ENCODE peak calls at places on chromosomes 13 and 19, in five cellular contexts. E is left ventricle myocardium inferior, V is thoracic aorta, Z is omental fat pad, W is progenitor cell of endocrine pancreas. M is an unnamed sample.

GRCh38 chr13:100139822-100140221 is 50.9 kb downstream of the PCCA start:
- DNase-seq in V (no peak), Z (no peak), E (no peak), W (no peak), M (no peak)

GRCh38 chr19:34482380-34483250 is 1.1 kb downstream of the WTIP start:
- DNase-seq in V (no peak), E (no peak), Z (no peak), W (peak; percentile 40), M (no peak)

GRCh38 chr13:50617134-50617721 is 226.3 kb downstream of the DLEU7 start:
- DNase-seq in W (no peak), V (no peak), Z (no peak), E (no peak), M (peak; percentile 96)

GRCh38 chr19:10339380-10339960 is at the start of gene ICAM3:
- DNase-seq in V (no peak), W (no peak), E (peak; percentile 32), Z (no peak), M (no peak)

GRCh38 chr13:59343993-59344780 is 819.5 kb downstream of the DIAPH3 start:
- DNase-seq in V (no peak), E (no peak), Z (no peak), W (no peak), M (no peak)

GRCh38 chr19:703651-704446 is 4.9 kb upstream of the PALM start:
- DNase-seq in E (peak; percentile 77), V (peak; percentile 29), Z (peak; percentile 73), W (no peak), M (no peak)

GRCh38 chr13:99227909-99228688 is 27.4 kb downstream of the UBAC2 start:
- DNase-seq in W (no peak), E (no peak), Z (no peak), V (no peak), M (no peak)

GRCh38 chr19:1131718-1132552 is 28.1 kb downstream of the GPX4 start:
- DNase-seq in Z (peak; percentile 85), E (peak; percentile 86), W (no peak), V (peak; percentile 91), M (peak; percentile 71)

GRCh38 chr19:51158474-51159129 is 16.5 kb downstream of the SIGLEC7 start:
- DNase-seq in V (no peak), W (peak; percentile 36), Z (peak; percentile 88), E (peak; percentile 52), M (no peak)

GRCh38 chr13:29428310-29428991 is 167.0 kb downstream of the SLC7A1 start:
- DNase-seq in V (no peak), W (no peak), E (peak; percentile 61), Z (no peak), M (no peak)

GRCh38 chr19:10817291-10818038 is 18.5 kb downstream of the TMED1 start:
- DNase-seq in W (no peak), Z (no peak), E (no peak), V (peak; percentile 73), M (peak; percentile 94)

GRCh38 chr13:101916108-101916757 is 463.8 kb downstream of the ITGBL1 start:
- DNase-seq in W (no peak), V (no peak), E (peak; percentile 38), Z (no peak), M (no peak)
- TF ChIP-seq CTCF in W (peak; percentile 56), V (no peak), E (peak; percentile 57), Z (no peak), M (peak; percentile 22)

DNA sequence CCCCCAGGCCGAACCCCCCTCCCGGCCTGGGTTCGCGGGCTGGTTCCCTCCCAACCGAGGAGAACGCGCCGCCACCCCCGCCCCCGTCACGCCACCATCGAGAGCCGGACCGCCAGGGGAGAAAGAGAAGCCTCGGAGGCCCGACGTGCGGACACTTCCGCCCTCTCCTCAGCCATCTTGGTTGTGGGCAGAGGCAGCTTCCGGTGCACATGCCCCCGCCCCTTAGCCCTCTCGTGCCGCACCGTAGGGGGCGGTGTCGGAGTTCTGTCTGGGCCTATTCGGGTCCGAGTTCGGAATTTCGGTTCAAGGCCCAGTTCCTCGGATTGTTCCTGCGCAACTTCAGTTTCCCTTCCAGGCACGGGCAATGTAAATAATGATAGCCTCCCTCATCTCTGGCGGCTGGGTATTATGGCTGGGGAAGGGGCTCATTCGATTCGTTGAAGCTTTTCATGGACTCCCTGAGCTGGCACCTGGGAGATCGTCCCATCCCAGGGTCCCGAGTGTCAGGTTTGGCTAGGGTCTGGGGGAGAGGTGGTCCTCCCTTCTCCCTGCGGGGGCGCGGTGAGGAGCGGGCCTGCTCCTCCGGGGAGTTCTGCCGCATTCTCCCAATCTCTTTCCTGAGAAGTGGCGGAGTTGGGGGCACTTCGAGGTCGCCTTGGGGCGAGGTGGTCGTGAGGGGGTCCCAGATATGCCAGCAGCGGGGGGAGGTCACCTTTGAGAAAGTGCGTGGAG is at the start of the genes IER2 and STX10:
- DNase-seq in W (peak; percentile 85), V (peak; percentile 87), E (peak; percentile 96), Z (peak; percentile 74), M (peak; percentile 84)
- TF ChIP-seq CTCF in W (peak; percentile 56), V (peak; percentile 30), E (peak; percentile 65), Z (no peak), M (peak; percentile 60)

GRCh38 chr19:4647676-4648644 is 8.6 kb downstream of the TNFAIP8L1 start:
- DNase-seq in V (no peak), Z (no peak), E (peak; percentile 74), W (no peak), M (no peak)
- TF ChIP-seq CTCF in V (no peak), Z (no peak), E (peak; percentile 45), W (no peak), M (no peak)

GRCh38 chr13:31250435-31250834 is 50.7 kb downstream of the B3GLCT start:
- DNase-seq in V (no peak), Z (no peak), E (no peak), W (no peak), M (no peak)

GRCh38 chr13:31248361-31248760 is 48.6 kb downstream of the B3GLCT start:
- DNase-seq in W (no peak), Z (no peak), V (no peak), E (no peak), M (no peak)

GRCh38 chr13:31245974-31246373 is 46.2 kb downstream of the B3GLCT start:
- DNase-seq in V (no peak), W (no peak), E (no peak), Z (no peak), M (no peak)

GRCh38 chr13:31246918-31247317 is 47.1 kb downstream of the B3GLCT start:
- DNase-seq in Z (no peak), W (no peak), E (no peak), V (no peak), M (no peak)

DNA sequence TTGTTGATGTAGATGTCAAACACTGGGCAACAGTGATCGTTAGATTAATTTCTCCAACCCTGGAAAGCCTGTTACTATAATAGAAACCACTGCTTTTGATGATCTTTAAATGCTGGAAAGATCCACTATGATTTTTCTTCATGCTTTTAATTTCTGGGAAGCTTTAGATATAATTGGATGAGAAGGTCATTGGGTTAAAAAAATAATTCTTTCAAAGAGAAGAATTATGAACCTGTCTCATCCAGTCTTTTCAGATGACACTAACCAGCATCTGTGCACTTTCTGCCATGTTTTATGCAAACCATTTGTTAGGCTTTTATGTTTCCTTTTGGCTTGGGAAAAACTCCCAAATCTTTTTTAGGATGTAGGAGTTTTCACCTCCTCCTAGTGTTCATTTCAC is 49.4 kb downstream of the B3GLCT start:
- DNase-seq in W (no peak), E (no peak), Z (no peak), V (no peak), M (no peak)
- TF ChIP-seq CTCF in W (no peak), E (no peak), Z (no peak), V (no peak), M (no peak)

GRCh38 chr13:78239681-78240080 is 321.1 kb upstream of the EDNRB start:
- DNase-seq in Z (no peak), W (no peak), V (no peak), E (no peak), M (no peak)

GRCh38 chr13:78247362-78247761 is 328.7 kb upstream of the EDNRB start:
- DNase-seq in Z (no peak), V (no peak), W (no peak), E (no peak), M (no peak)

GRCh38 chr13:78238911-78239310 is 320.3 kb upstream of the EDNRB start:
- DNase-seq in V (no peak), Z (no peak), W (no peak), E (no peak), M (no peak)

DNA sequence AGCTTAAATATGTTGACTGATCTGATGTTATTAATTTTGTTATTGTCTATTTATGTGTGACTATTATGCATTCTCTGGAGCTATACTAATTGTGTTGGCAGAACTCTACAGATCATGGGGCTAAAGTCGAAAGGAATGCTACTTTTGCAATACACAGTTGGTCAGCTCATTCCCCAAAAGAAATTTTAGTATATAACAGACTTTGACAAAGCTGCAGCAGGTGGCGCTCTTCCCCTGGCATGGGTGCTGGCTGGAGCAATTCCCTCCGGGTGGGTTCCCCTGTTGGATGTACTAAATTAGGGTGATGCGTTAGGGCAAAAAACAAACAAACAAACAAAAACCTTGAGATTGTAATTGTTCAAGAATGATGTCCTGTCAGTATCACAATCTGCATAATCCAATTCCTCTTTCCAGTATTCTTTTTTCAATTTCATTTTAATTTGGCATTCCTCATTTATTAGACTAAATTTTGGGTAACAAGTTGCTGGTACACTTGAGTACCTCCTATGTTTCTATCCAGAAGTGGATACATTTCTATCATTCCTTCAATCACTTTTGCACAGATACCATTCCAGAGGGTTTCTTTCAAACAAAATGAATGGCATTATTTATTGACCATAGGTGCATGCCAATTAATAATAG is 322.8 kb upstream of the EDNRB start:
- DNase-seq in E (peak; percentile 13), Z (no peak), W (peak; percentile 30), V (no peak), M (no peak)
- TF ChIP-seq CTCF in E (peak; percentile 58), Z (no peak), W (peak; percentile 86), V (no peak), M (peak; percentile 47)

DNA sequence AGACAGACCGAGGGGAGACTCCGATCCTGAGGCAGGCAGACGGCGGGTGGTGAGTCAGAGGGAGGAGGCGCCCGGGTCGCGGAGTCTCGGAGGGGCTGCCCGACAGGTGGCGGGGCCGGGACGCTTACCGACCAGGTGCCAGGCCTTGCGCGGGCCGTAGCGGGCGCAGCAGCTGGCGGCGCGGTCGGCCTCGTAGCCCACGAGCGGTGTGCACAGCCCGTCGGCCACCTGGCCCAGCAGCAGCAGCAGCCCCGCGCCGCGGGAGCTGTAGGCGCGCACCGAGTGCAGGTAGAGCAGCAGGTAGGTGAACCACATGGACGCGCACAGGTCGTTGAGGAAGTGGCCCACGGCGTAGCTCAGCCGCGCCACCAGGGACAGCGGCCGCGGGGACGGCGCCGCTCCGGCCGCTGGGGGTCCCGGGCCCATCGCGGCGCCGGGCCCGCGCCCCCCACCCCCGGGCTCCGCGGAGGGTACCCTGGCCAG is 367 bp downstream of the MFSD12 start:
- DNase-seq in V (no peak), E (no peak), Z (no peak), W (no peak), M (no peak)
- TF ChIP-seq CTCF in V (no peak), E (peak; percentile 32), Z (no peak), W (peak; percentile 22), M (no peak)

GRCh38 chr13:88068975-88069374 is 397.8 kb downstream of the SLITRK5 start:
- DNase-seq in E (no peak), Z (no peak), V (no peak), W (no peak), M (no peak)
- TF ChIP-seq CTCF in E (no peak), Z (no peak), V (no peak), W (no peak), M (no peak)

DNA sequence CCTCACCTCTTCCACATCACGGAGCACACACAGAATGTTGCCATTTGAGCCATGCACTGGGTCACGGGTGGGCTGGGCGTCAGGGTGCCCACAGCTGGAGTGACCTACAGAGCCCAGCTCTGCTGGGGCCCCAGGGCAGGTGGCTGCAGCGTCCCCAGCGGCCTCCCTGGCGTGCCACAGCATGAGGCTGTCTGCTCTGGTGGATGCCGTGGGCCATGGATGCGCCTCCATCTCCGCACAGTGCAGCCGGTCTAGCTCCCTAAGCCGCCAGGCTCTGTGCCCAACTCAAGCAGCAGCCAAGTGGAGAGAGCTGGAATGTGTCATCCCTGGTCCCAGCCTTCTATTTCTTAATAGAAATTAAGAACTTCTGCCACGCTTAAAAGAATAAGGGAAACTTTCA is 59.1 kb downstream of the ATP11A start:
- DNase-seq in E (peak; percentile 74), W (no peak), V (no peak), Z (no peak), M (no peak)
- TF ChIP-seq CTCF in E (peak; percentile 33), W (no peak), V (no peak), Z (no peak), M (no peak)